ENCODE peak calls at places on chromosome 10, in seven cellular contexts. C is Jurkat, Clone E6-1; Z is uterus; H is fibroblast of mammary gland; U is cardiac fibroblast; K is psoas muscle; V is NB4. S is an unnamed sample.

GRCh38 chr10:133452453-133452852 is 1.3 kb upstream of the SCART1 start:
- DNase-seq in K (no peak), Z (no peak), V (no peak), U (no peak), H (no peak), C (no peak), S (no peak)

GRCh38 chr10:64619068-64619467 is 1097.9 kb downstream of the REEP3 start:
- DNase-seq in V (no peak), U (no peak), Z (no peak), C (no peak), K (no peak), H (no peak), S (no peak)

GRCh38 chr10:103429647-103430046 is 22.5 kb downstream of the CALHM2 start:
- DNase-seq in U (no peak), V (no peak), H (no peak), C (peak), Z (no peak), K (no peak), S (peak)

GRCh38 chr10:4740471-4740870 is 85.5 kb upstream of the AKR1E2 start:
- DNase-seq in K (no peak), C (no peak), U (no peak), V (no peak), H (peak), Z (no peak), S (no peak)

GRCh38 chr10:119273413-119273812 is 66.0 kb downstream of the GRK5 start:
- DNase-seq in H (no peak), K (no peak), V (no peak), Z (no peak), U (no peak), C (no peak), S (no peak)

GRCh38 chr10:33600381-33600780 is 265.9 kb upstream of the NRP1 start:
- DNase-seq in H (peak), U (peak), V (no peak), C (no peak), Z (no peak), K (no peak), S (no peak)

GRCh38 chr10:104937528-104937927 is 296.4 kb downstream of the SORCS3 start:
- DNase-seq in Z (no peak), V (no peak), K (no peak), H (peak), U (peak), C (no peak), S (no peak)

GRCh38 chr10:63491558-63492316 is 26.0 kb upstream of the JMJD1C start:
- DNase-seq in V (peak), H (peak), U (peak), C (no peak), Z (peak), K (no peak), S (no peak)

GRCh38 chr10:109894516-109894915 is 28.8 kb downstream of the XPNPEP1 start:
- DNase-seq in H (peak), C (no peak), V (peak), Z (peak), U (peak), K (peak), S (no peak)

GRCh38 chr10:121436630-121437311 is 161.5 kb downstream of the FGFR2 start:
- DNase-seq in H (no peak), C (no peak), V (no peak), K (no peak), U (no peak), Z (no peak), S (no peak)

GRCh38 chr10:4176500-4177281 is 391.7 kb upstream of the KLF6 start:
- DNase-seq in V (no peak), C (no peak), U (no peak), Z (no peak), K (no peak), H (no peak), S (no peak)

GRCh38 chr10:77471069-77471536 is 166.5 kb downstream of the KCNMA1 start:
- DNase-seq in C (no peak), H (no peak), Z (no peak), U (no peak), K (no peak), V (no peak), S (no peak)

GRCh38 chr10:108244443-108245228 is 1080.1 kb upstream of the SORCS1 start:
- DNase-seq in Z (no peak), H (no peak), U (no peak), K (no peak), V (no peak), C (no peak), S (no peak)

GRCh38 chr10:77911535-77912123 is 14.9 kb downstream of the DLG5 start:
- DNase-seq in Z (no peak), H (no peak), U (peak), C (no peak), K (no peak), V (peak), S (no peak)

GRCh38 chr10:5595591-5596590 is 70.5 kb downstream of the ASB13 start:
- DNase-seq in Z (no peak), U (peak), H (peak), V (peak), K (no peak), C (no peak), S (no peak)

GRCh38 chr10:6530211-6530840 is 49.8 kb downstream of the PRKCQ start:
- DNase-seq in H (no peak), V (no peak), Z (peak), U (no peak), K (no peak), C (peak), S (peak)

GRCh38 chr10:30562787-30563186 is 66.8 kb downstream of the LYZL2 start:
- DNase-seq in K (no peak), V (no peak), U (no peak), H (peak), Z (no peak), C (peak), S (no peak)

GRCh38 chr10:119496282-119496681 is 46.2 kb downstream of the RGS10 start:
- DNase-seq in K (no peak), V (no peak), H (no peak), C (no peak), U (no peak), Z (no peak), S (no peak)

GRCh38 chr10:6843477-6843876 is 263.4 kb upstream of the PRKCQ start:
- DNase-seq in Z (no peak), H (peak), V (peak), U (no peak), K (no peak), C (peak), S (no peak)

GRCh38 chr10:107213861-107214260 is 49.4 kb upstream of the SORCS1 start:
- DNase-seq in U (no peak), H (no peak), C (no peak), Z (no peak), V (no peak), K (no peak), S (no peak)

GRCh38 chr10:101611506-101611905 is 23.4 kb downstream of the DPCD start:
- DNase-seq in Z (no peak), K (no peak), U (peak), H (peak), C (peak), V (peak), S (no peak)

GRCh38 chr10:83374741-83375140 is 764.6 kb upstream of the GHITM start:
- DNase-seq in C (no peak), Z (no peak), K (no peak), H (no peak), V (no peak), U (no peak), S (no peak)

GRCh38 chr10:6607187-6607586 is 27.1 kb upstream of the PRKCQ start:
- DNase-seq in H (no peak), C (peak), V (no peak), K (no peak), Z (no peak), U (no peak), S (peak)

GRCh38 chr10:104120512-104120902 is 1.5 kb upstream of the SFR1 start:
- DNase-seq in H (no peak), K (no peak), V (no peak), C (no peak), Z (no peak), U (no peak), S (no peak)

GRCh38 chr10:31157125-31157983 is 125.7 kb upstream of the ZNF438 start:
- DNase-seq in U (peak), K (peak), H (peak), V (no peak), C (no peak), Z (peak), S (no peak)

GRCh38 chr10:133458021-133458709 is 4.4 kb downstream of the SCART1 start:
- DNase-seq in V (no peak), K (no peak), C (no peak), Z (peak), U (no peak), H (no peak), S (no peak)

GRCh38 chr10:43112608-43112961 is 25.7 kb upstream of the CSGALNACT2 start:
- DNase-seq in H (no peak), U (no peak), V (no peak), K (no peak), Z (no peak), C (no peak), S (no peak)

GRCh38 chr10:101043356-101043707 is 12.3 kb downstream of the SFXN3 start:
- DNase-seq in H (peak), U (no peak), V (peak), Z (no peak), C (no peak), K (no peak), S (no peak)

GRCh38 chr10:22997102-22997501 is 69.2 kb downstream of the ARMC3 start:
- DNase-seq in U (peak), C (no peak), Z (no peak), K (no peak), V (no peak), H (peak), S (no peak)

GRCh38 chr10:8306685-8307364 is 252.3 kb downstream of the GATA3 start:
- DNase-seq in H (no peak), C (no peak), V (no peak), K (no peak), U (no peak), Z (no peak), S (no peak)

GRCh38 chr10:49178489-49179471 is 9.4 kb downstream of the TMEM273 start:
- DNase-seq in Z (no peak), K (no peak), V (no peak), U (no peak), H (no peak), C (no peak), S (no peak)

GRCh38 chr10:49175587-49176309 is 12.4 kb downstream of the TMEM273 start:
- DNase-seq in Z (no peak), U (no peak), K (no peak), V (no peak), H (no peak), C (no peak), S (no peak)

GRCh38 chr10:49176310-49177268 is 11.6 kb downstream of the TMEM273 start:
- DNase-seq in V (no peak), U (no peak), C (no peak), K (no peak), H (no peak), Z (no peak), S (no peak)

GRCh38 chr10:49179699-49180511 is 8.3 kb downstream of the TMEM273 start:
- DNase-seq in H (no peak), K (no peak), V (no peak), U (no peak), Z (no peak), C (no peak), S (no peak)

GRCh38 chr10:49177391-49178355 is 10.5 kb downstream of the TMEM273 start:
- DNase-seq in V (peak), C (no peak), K (peak), H (peak), U (peak), Z (no peak), S (no peak)
- H3K4me3 ChIP-seq in V (no peak), C (no peak), K (no peak), H (no peak), U (no peak), Z (no peak), S (no peak)

GRCh38 chr10:72009062-72009429 is 44.9 kb downstream of the CHST3 start:
- DNase-seq in H (no peak), C (no peak), U (no peak), Z (no peak), V (no peak), K (no peak), S (no peak)
- H3K4me3 ChIP-seq in H (no peak), C (no peak), U (no peak), Z (no peak), V (no peak), K (peak), S (no peak)

GRCh38 chr10:75770634-75771081 is 339.2 kb downstream of the LRMDA start:
- DNase-seq in U (peak), H (peak), C (no peak), Z (no peak), K (peak), V (no peak), S (no peak)

GRCh38 chr10:75765705-75766104 is 334.3 kb downstream of the LRMDA start:
- DNase-seq in Z (no peak), U (no peak), V (no peak), C (no peak), H (no peak), K (no peak), S (no peak)

GRCh38 chr10:75762436-75762802 is 331.0 kb downstream of the LRMDA start:
- DNase-seq in Z (no peak), C (no peak), V (no peak), K (no peak), U (no peak), H (no peak), S (no peak)

GRCh38 chr10:75763652-75764051 is 332.2 kb downstream of the LRMDA start:
- DNase-seq in Z (no peak), H (no peak), V (no peak), U (no peak), C (no peak), K (no peak), S (no peak)

GRCh38 chr10:75764974-75765551 is 333.6 kb downstream of the LRMDA start:
- DNase-seq in K (no peak), C (no peak), H (no peak), U (no peak), Z (no peak), V (no peak), S (no peak)
- H3K4me3 ChIP-seq in K (no peak), C (no peak), H (no peak), U (no peak), Z (no peak), V (no peak), S (no peak)

GRCh38 chr10:11048707-11049296 is 31.1 kb downstream of the CELF2 start:
- DNase-seq in H (no peak), K (no peak), Z (no peak), C (no peak), V (no peak), U (no peak), S (no peak)
- H3K4me3 ChIP-seq in H (no peak), K (no peak), Z (no peak), C (no peak), V (no peak), U (no peak), S (no peak)

GRCh38 chr10:131742371-131743000 is 158.3 kb upstream of the PPP2R2D start:
- DNase-seq in Z (peak), H (no peak), V (no peak), C (no peak), K (no peak), U (no peak), S (no peak)
- H3K4me3 ChIP-seq in Z (no peak), H (no peak), V (no peak), C (no peak), K (no peak), U (no peak), S (no peak)

GRCh38 chr10:35605191-35605590 is at the start of gene GJD4:
- DNase-seq in K (no peak), V (no peak), C (no peak), H (no peak), Z (no peak), U (no peak), S (no peak)

GRCh38 chr10:35611750-35612149 is 6.6 kb downstream of the GJD4 start:
- DNase-seq in C (no peak), Z (no peak), U (no peak), K (no peak), V (peak), H (no peak), S (no peak)

GRCh38 chr10:35606423-35606822 is 1.3 kb downstream of the GJD4 start:
- DNase-seq in Z (no peak), K (no peak), C (no peak), V (no peak), U (peak), H (peak), S (no peak)

GRCh38 chr10:35607475-35608316 is 2.6 kb downstream of the GJD4 start:
- DNase-seq in H (no peak), K (peak), U (peak), V (no peak), Z (no peak), C (no peak), S (peak)

DNA sequence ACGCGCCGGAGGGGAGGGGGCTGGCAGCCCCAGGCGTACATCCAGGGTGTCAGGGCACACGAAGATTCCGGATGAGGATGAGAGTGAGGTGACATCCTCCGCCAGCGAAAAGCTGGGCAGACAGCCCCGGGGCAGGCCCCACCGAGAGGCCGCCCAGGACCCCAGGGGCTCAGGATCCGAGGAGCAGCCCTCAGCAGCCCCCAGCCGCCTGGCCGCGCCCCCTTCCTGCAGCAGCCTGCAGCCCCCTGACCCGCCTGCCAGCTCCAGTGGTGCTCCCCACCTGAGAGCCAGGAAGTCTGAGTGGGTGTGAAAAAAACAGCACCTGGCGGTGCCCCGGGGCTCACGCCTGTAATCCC is 3.2 kb downstream of the GJD4 start:
- DNase-seq in V (no peak), U (no peak), Z (no peak), H (no peak), K (no peak), C (no peak), S (no peak)
- H3K4me3 ChIP-seq in V (no peak), U (peak), Z (no peak), H (peak), K (peak), C (no peak), S (no peak)

GRCh38 chr10:48678041-48678440 is 6.6 kb upstream of the WDFY4 start:
- DNase-seq in C (no peak), U (no peak), K (no peak), V (no peak), Z (no peak), H (no peak), S (no peak)
- H3K4me3 ChIP-seq in C (no peak), U (no peak), K (no peak), V (no peak), Z (no peak), H (no peak), S (no peak)

DNA sequence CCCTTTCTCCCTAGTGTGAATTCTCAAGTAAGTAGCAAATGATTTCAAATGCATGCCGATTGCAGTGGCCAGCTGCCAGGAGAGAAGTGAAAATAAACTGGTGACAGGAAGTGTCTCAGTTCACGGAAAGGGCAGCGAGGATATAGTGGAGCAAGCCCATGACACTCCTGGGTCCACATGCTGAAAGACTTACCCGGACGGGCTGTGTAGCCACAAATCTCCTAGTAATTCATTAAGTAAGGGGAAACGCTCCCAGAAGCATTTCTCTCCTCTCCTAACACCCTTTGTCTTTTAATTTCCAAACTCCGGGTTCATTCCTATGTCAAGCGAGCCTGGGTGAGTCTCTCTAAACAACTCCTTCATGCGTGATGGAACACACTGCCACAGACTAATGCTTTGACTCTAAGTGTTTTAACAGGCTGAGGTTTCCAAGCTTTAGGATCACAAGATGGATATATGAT is 125.6 kb downstream of the CYP26A1 start:
- DNase-seq in C (no peak), U (peak), H (peak), V (peak), Z (peak), K (peak), S (no peak)
- H3K4me3 ChIP-seq in C (no peak), U (peak), H (peak), V (peak), Z (peak), K (peak), S (no peak)

GRCh38 chr10:70191161-70191770 is 21.0 kb upstream of the SAR1A start:
- DNase-seq in Z (no peak), H (peak), K (no peak), U (peak), C (no peak), V (no peak), S (no peak)
- H3K4me3 ChIP-seq in Z (no peak), H (no peak), K (no peak), U (no peak), C (no peak), V (no peak), S (no peak)